ENCODE peak calls at places on chromosomes 3 and 15, in eight cellular contexts. F, V, U, B, D, I, P and A are unnamed samples. For H3K4me1, the result is how much of the 10 kb centered on the place peaks cover.

GRCh38 chr3:182036382-182036781 is 324.7 kb downstream of the SOX2 start:
- DNase-seq in F (no peak), V (no peak), U (no peak), B (no peak), D (no peak), I (no peak), P (no peak), A (no peak)

GRCh38 chr3:128996200-128996599 is 2.3 kb upstream of the CFAP92 start:
- DNase-seq in F (no peak), V (no peak), U (no peak), B (no peak), D (no peak), I (no peak), P (no peak), A (no peak)

GRCh38 chr15:50260969-50261496 is 4.5 kb downstream of the HDC start:
- DNase-seq in F (no peak), V (no peak), U (no peak), B (no peak), D (no peak), I (no peak), P (no peak), A (no peak)

GRCh38 chr3:36941658-36942057 is 3.2 kb downstream of the TRANK1 start:
- DNase-seq in F (no peak), V (no peak), U (no peak), B (no peak), D (no peak), I (no peak), P (peak), A (no peak)

GRCh38 chr15:101296418-101297405 is 1.7 kb upstream of the SNRPA1 start:
- DNase-seq in F (no peak), V (no peak), U (no peak), B (no peak), D (no peak), I (no peak), P (no peak), A (no peak)

GRCh38 chr3:45059132-45059531 is 33.0 kb downstream of the CLEC3B start:
- DNase-seq in F (no peak), V (no peak), U (no peak), B (no peak), D (no peak), I (no peak), P (no peak), A (no peak)

GRCh38 chr15:56460046-56460445 is 4.9 kb downstream of the MNS1 start:
- DNase-seq in F (no peak), V (no peak), U (no peak), B (no peak), D (no peak), I (no peak), P (no peak), A (no peak)

GRCh38 chr3:169865176-169865800 is 4.4 kb downstream of the LRRC31 start:
- DNase-seq in F (no peak), V (no peak), U (no peak), B (no peak), D (peak), I (no peak), P (no peak), A (no peak)

GRCh38 chr3:106247902-106248684 is 379.3 kb upstream of the CBLB start:
- DNase-seq in F (no peak), V (no peak), U (no peak), B (no peak), D (no peak), I (no peak), P (no peak), A (no peak)

GRCh38 chr3:160005004-160005403 is 16.4 kb downstream of the IL12A start:
- DNase-seq in F (no peak), V (no peak), U (no peak), B (no peak), D (no peak), I (no peak), P (no peak), A (no peak)

GRCh38 chr15:96324192-96324895 is 6.2 kb upstream of the NR2F2 start:
- DNase-seq in F (no peak), V (peak), U (no peak), B (no peak), D (no peak), I (no peak), P (peak), A (no peak)

GRCh38 chr3:73206006-73206405 is 144.5 kb downstream of the EBLN2 start:
- DNase-seq in F (no peak), V (no peak), U (no peak), B (no peak), D (no peak), I (no peak), P (no peak), A (no peak)

GRCh38 chr15:59349715-59350420 is 22.8 kb downstream of the MYO1E start:
- DNase-seq in F (peak), V (no peak), U (no peak), B (no peak), D (no peak), I (no peak), P (peak), A (no peak)

GRCh38 chr3:181075098-181075497 is 85.6 kb upstream of the DNAJC19 start:
- DNase-seq in F (no peak), V (no peak), U (no peak), B (no peak), D (no peak), I (no peak), P (no peak), A (no peak)

DNA sequence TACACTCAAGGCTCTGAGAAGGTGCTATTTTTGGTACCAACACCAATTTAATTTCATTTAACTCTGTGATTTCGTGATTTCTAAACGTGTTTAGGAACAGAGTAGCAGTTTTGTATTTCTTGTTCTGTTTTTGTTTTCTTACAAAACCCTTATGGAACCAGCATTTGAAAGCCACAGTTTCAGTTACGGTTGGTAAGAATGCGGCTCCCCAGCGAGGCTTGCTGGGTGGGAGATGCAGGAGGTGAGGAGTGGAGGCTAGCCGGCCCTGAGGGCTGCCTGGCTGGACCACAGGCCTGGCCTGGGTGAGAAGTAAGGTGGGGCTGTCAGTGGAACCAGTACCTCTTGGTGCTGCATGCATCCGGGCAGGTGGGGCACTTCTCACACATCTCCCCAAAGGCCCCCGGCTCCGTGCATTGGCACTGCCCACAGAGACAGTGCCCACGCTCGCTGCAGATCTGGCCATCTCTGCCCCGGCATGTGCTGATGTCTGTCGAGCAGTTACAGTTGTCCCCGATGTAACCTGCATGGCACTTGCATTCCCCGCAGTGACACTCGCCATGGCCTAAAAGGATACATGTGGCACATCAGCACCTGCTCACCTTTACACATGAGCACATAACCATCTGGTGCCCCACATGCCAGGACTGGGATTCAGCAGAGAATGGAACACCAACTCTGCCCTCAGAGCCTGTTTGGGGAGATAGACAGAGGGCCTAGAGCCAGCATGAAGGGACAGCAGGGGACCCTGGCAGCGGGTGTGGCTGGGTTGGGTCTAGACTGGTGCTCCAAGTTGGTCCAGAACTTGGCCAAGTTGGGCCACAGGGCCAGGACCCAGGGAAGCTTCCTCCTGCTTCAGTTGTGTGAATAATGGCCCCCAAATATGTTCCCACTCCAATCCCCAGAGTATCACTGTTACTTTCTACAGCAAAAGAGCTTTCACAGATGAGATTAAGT is 43.4 kb downstream of the UMPS start:
- DNase-seq in F (no peak), V (no peak), U (no peak), B (peak), D (no peak), I (no peak), P (no peak), A (no peak)
- H3K4me1 ChIP-seq in F (under half), V (under half), U (under half), B (under half), D (under half), I (under half), P (under half), A (under half)

GRCh38 chr15:25795712-25796111 is 67.4 kb downstream of the ATP10A start:
- DNase-seq in F (no peak), V (no peak), U (no peak), B (no peak), D (no peak), I (no peak), P (no peak), A (peak)
- H3K4me1 ChIP-seq in F (under half), V (under half), U (under half), B (under half), D (under half), I (under half), P (under half), A (under half)

GRCh38 chr3:153768559-153769469 is 352.4 kb upstream of the ARHGEF26 start:
- DNase-seq in F (peak), V (no peak), U (peak), B (no peak), D (peak), I (no peak), P (peak), A (peak)
- H3K4me1 ChIP-seq in F (under half), V (under half), U (under half), B (under half), D (under half), I (under half), P (under half), A (under half)

GRCh38 chr15:63070681-63071129 is 28.2 kb downstream of the TPM1 start:
- DNase-seq in F (no peak), V (no peak), U (no peak), B (no peak), D (no peak), I (no peak), P (no peak), A (no peak)
- H3K4me1 ChIP-seq in F (under half), V (under half), U (under half), B (under half), D (under half), I (under half), P (under half), A (under half)

GRCh38 chr15:32732574-32733157 is 14.9 kb downstream of the GREM1 start:
- DNase-seq in F (no peak), V (no peak), U (no peak), B (no peak), D (no peak), I (no peak), P (no peak), A (no peak)
- H3K4me1 ChIP-seq in F (under half), V (under half), U (under half), B (under half), D (under half), I (under half), P (under half), A (under half)

DNA sequence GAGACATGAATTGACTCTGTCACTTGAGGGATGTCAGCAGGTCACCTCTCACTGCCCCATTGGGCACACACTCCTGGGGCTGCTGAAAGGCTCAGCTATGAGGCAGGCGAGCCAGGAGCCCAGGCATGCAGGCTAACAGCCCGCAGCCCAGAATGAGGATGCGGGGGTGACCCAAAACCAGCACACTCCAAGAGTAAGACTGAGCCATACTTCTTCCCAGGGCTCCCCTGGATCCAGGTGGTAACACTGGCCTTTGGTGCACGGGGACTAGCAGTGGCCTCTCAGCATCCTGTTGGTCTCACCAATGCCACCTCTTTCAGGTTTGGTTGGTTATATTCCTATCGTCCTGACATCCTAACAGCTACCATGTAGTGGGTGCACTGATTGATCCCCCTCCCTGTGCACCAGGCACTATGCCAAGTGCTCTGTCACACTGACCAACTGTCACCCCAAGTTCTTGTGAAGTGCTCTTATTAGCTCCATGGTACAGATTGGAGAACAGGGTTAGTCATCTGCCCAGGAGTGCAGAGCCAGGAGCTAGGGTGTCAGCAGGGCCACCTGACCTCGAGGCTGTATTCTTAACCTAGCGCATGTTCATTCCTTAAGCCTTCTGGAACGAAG is 24.8 kb upstream of the SPTBN5 start:
- DNase-seq in F (no peak), V (no peak), U (no peak), B (no peak), D (no peak), I (no peak), P (no peak), A (peak)
- H3K4me1 ChIP-seq in F (under half), V (under half), U (under half), B (under half), D (under half), I (half or more), P (under half), A (half or more)